ENCODE peak calls at places on chromosomes 7 and 10, in four cellular contexts. One of them, this sample, is unnamed. For H3K4me1, the result is how much of the 10 kb centered on the place peaks cover.

GRCh38 chr10:90179696-90180407 is 478.5 kb downstream of the KIF20B start:
- DNase-seq in tibial nerve: no peak
- DNase-seq in adrenal gland: no peak
- DNase-seq in psoas muscle: no peak
- DNase-seq in this sample: no peak

GRCh38 chr10:102322914-102323313 is 72.6 kb upstream of the NFKB2 start:
- DNase-seq in tibial nerve: no peak
- DNase-seq in adrenal gland: no peak
- DNase-seq in psoas muscle: no peak
- DNase-seq in this sample: no peak

GRCh38 chr7:113775401-113775800 is 143.4 kb downstream of the PPP1R3A start:
- DNase-seq in tibial nerve: no peak
- DNase-seq in adrenal gland: no peak
- DNase-seq in psoas muscle: no peak
- DNase-seq in this sample: no peak

GRCh38 chr7:128431221-128431620 is 21.4 kb upstream of the IMPDH1 start:
- DNase-seq in tibial nerve: peak
- DNase-seq in adrenal gland: no peak
- DNase-seq in psoas muscle: no peak
- DNase-seq in this sample: no peak

GRCh38 chr7:1419688-1420087 is 39.6 kb downstream of the MICALL2 start:
- DNase-seq in tibial nerve: no peak
- DNase-seq in adrenal gland: no peak
- DNase-seq in psoas muscle: no peak
- DNase-seq in this sample: no peak

GRCh38 chr10:88116491-88116890 is 253.1 kb downstream of the PTEN start:
- DNase-seq in tibial nerve: no peak
- DNase-seq in adrenal gland: no peak
- DNase-seq in psoas muscle: no peak
- DNase-seq in this sample: no peak

GRCh38 chr7:76998263-76998666 is 33.9 kb downstream of the SPDYE17 start:
- DNase-seq in tibial nerve: no peak
- DNase-seq in adrenal gland: no peak
- DNase-seq in psoas muscle: no peak
- DNase-seq in this sample: no peak

GRCh38 chr10:3131098-3131497 is 41.5 kb downstream of the PITRM1 start:
- DNase-seq in tibial nerve: no peak
- DNase-seq in adrenal gland: no peak
- DNase-seq in psoas muscle: no peak
- DNase-seq in this sample: peak

GRCh38 chr10:132464256-132465192 is 67.5 kb downstream of the PWWP2B start:
- DNase-seq in tibial nerve: peak
- DNase-seq in adrenal gland: peak
- DNase-seq in psoas muscle: peak
- DNase-seq in this sample: peak

GRCh38 chr7:95684037-95684436 is 87.7 kb upstream of the PDK4 start:
- DNase-seq in tibial nerve: no peak
- DNase-seq in adrenal gland: peak
- DNase-seq in psoas muscle: no peak
- DNase-seq in this sample: no peak

GRCh38 chr7:88586219-88586618 is 173.3 kb upstream of the ZNF804B start:
- DNase-seq in tibial nerve: no peak
- DNase-seq in adrenal gland: no peak
- DNase-seq in psoas muscle: no peak
- DNase-seq in this sample: no peak

GRCh38 chr10:122181901-122182799 is 88.9 kb upstream of the BTBD16 start:
- DNase-seq in tibial nerve: no peak
- DNase-seq in adrenal gland: no peak
- DNase-seq in psoas muscle: no peak
- DNase-seq in this sample: no peak

GRCh38 chr7:20152511-20152910 is 64.7 kb downstream of the MACC1 start:
- DNase-seq in tibial nerve: no peak
- DNase-seq in adrenal gland: no peak
- DNase-seq in psoas muscle: no peak
- DNase-seq in this sample: no peak

GRCh38 chr7:2611921-2612320 is 19.9 kb upstream of the TTYH3 start:
- DNase-seq in tibial nerve: no peak
- DNase-seq in adrenal gland: no peak
- DNase-seq in psoas muscle: no peak
- DNase-seq in this sample: no peak
- H3K4me3 ChIP-seq in tibial nerve: no peak
- H3K4me3 ChIP-seq in adrenal gland: no peak
- H3K4me3 ChIP-seq in psoas muscle: no peak
- H3K4me3 ChIP-seq in this sample: no peak

DNA sequence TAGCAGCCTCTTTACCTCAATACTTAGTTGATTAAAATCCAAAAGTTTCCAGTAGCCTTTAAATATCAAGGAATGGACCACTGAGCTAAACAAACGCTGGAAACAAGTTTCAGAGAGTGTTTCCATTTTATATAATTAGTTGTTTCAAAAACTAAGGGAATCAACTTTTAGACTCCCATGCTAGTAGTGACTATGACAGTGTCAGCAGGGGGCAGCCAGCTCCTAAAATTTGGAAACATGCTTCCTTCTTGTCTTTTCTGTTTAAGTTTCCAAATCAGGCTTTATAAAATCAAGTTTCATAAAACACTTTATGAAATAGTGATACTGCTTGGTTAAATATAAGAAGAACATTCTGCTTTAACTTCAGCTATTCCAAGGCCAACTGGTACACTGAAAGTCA is 138.2 kb upstream of the TMEM229A start:
- DNase-seq in tibial nerve: no peak
- DNase-seq in adrenal gland: no peak
- DNase-seq in psoas muscle: no peak
- DNase-seq in this sample: no peak
- H3K4me1 ChIP-seq in tibial nerve: under half
- H3K4me1 ChIP-seq in adrenal gland: under half
- H3K4me1 ChIP-seq in psoas muscle: under half
- H3K4me1 ChIP-seq in this sample: under half

GRCh38 chr7:30330134-30331111 is 46.0 kb downstream of the ZNRF2 start:
- DNase-seq in tibial nerve: no peak
- DNase-seq in adrenal gland: no peak
- DNase-seq in psoas muscle: no peak
- DNase-seq in this sample: no peak
- H3K4me3 ChIP-seq in tibial nerve: no peak
- H3K4me3 ChIP-seq in adrenal gland: no peak
- H3K4me3 ChIP-seq in psoas muscle: no peak
- H3K4me3 ChIP-seq in this sample: no peak

GRCh38 chr10:69497235-69497561 is 45.9 kb downstream of the TSPAN15 start:
- DNase-seq in tibial nerve: no peak
- DNase-seq in adrenal gland: no peak
- DNase-seq in psoas muscle: no peak
- DNase-seq in this sample: no peak

GRCh38 chr10:69500864-69501468 is 49.7 kb downstream of the TSPAN15 start:
- DNase-seq in tibial nerve: no peak
- DNase-seq in adrenal gland: peak
- DNase-seq in psoas muscle: no peak
- DNase-seq in this sample: no peak

GRCh38 chr10:69497611-69498390 is 46.5 kb downstream of the TSPAN15 start:
- DNase-seq in tibial nerve: no peak
- DNase-seq in adrenal gland: peak
- DNase-seq in psoas muscle: no peak
- DNase-seq in this sample: peak

GRCh38 chr10:69499726-69500689 is 48.7 kb downstream of the TSPAN15 start:
- DNase-seq in tibial nerve: no peak
- DNase-seq in adrenal gland: peak
- DNase-seq in psoas muscle: no peak
- DNase-seq in this sample: peak

DNA sequence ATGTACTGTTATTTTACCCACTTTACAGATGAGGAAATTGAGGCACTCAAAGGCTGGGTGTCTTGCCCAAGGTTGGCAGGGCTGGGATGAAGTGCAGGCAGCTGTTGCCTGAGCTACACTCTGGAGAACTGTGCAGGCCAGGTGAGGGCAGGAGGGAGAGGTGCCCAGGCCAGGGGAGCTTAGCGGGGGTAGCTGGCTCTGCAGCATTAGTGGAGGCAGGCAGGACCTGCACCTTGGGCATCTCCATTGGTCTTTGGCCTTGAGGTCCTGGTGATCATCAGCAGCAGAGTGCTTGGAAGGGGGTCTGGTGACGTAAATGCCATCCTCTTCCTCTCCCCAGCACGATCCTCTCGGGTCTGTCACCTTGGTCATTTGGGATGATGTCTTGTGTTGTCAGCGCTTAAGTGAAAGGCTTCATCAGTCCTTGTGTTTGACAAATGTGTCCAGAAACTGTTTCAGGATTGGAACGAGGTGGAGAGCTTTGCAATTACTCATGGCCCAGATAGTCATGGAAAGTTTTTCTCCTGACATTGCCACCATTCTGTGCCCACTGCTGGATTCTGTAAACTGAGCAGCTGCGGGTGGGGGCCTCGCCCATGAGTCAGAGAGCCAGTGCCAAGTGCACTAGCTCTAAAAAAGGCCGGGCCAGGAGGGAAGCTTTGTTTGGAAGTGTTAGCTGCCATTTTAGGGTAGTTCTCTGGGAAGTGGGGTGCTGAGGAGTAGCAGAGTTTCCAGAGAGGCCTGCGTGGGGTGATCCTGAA is 47.6 kb downstream of the TSPAN15 start:
- DNase-seq in tibial nerve: no peak
- DNase-seq in adrenal gland: peak
- DNase-seq in psoas muscle: peak
- DNase-seq in this sample: peak
- H3K4me1 ChIP-seq in tibial nerve: under half
- H3K4me1 ChIP-seq in adrenal gland: under half
- H3K4me1 ChIP-seq in psoas muscle: half or more
- H3K4me1 ChIP-seq in this sample: under half

This sample was measured in gastrocnemius medialis.